ENCODE peak calls at places on chromosomes 6 and 20, in six cellular contexts. U is GM23248, F is GM23338, Y is PC-3, C is PC-9, M is MM.1S. I is an unnamed sample. For H3F3A, the result is how much of the 10 kb centered on the place peaks cover.

GRCh38 chr6:154548130-154548830 is 37.8 kb upstream of the CNKSR3 start:
- DNase-seq in U (no peak), F (no peak), Y (no peak), C (no peak), M (no peak), I (no peak)

GRCh38 chr6:93176070-93176469 is 243.3 kb downstream of the EPHA7 start:
- DNase-seq in U (no peak), F (peak), Y (no peak), C (no peak), M (peak), I (no peak)

GRCh38 chr20:14597206-14597715 is 259.8 kb upstream of the FLRT3 start:
- DNase-seq in U (no peak), F (no peak), Y (no peak), C (no peak), M (no peak), I (no peak)

GRCh38 chr20:58511364-58511763 is 3.8 kb downstream of the APCDD1L start:
- DNase-seq in U (peak), F (no peak), Y (no peak), C (peak), M (no peak), I (no peak)

GRCh38 chr20:61251529-61252393 is at the start of gene CDH4:
- DNase-seq in U (peak), F (peak), Y (no peak), C (no peak), M (no peak), I (peak)

GRCh38 chr6:45590751-45591184 is 213.0 kb upstream of the SUPT3H start:
- DNase-seq in U (no peak), F (no peak), Y (peak), C (no peak), M (no peak), I (no peak)

GRCh38 chr20:17369506-17369905 is 142.7 kb downstream of the PCSK2 start:
- DNase-seq in U (no peak), F (no peak), Y (no peak), C (no peak), M (no peak), I (no peak)

GRCh38 chr6:24861934-24862333 is 63.2 kb upstream of the ARMH2 start:
- DNase-seq in U (no peak), F (no peak), Y (no peak), C (no peak), M (peak), I (no peak)

GRCh38 chr6:98526465-98526864 is 307.9 kb upstream of the POU3F2 start:
- DNase-seq in U (no peak), F (no peak), Y (no peak), C (no peak), M (no peak), I (peak)

GRCh38 chr6:6788394-6789020 is 200.0 kb downstream of the LY86 start:
- DNase-seq in U (peak), F (peak), Y (peak), C (no peak), M (peak), I (peak)

GRCh38 chr6:31834367-31834703 is 6.8 kb downstream of the HSPA1B start:
- DNase-seq in U (peak), F (peak), Y (peak), C (peak), M (peak), I (peak)

GRCh38 chr6:17281497-17282481 is 628 bp downstream of the RBM24 start:
- DNase-seq in U (peak), F (peak), Y (no peak), C (peak), M (no peak), I (peak)

GRCh38 chr20:13265941-13266340 is 44.9 kb downstream of the ISM1 start:
- DNase-seq in U (no peak), F (peak), Y (no peak), C (no peak), M (no peak), I (no peak)

GRCh38 chr20:53642196-53643030 is 48.8 kb upstream of the ZNF217 start:
- DNase-seq in U (peak), F (peak), Y (peak), C (peak), M (peak), I (peak)

GRCh38 chr6:153207617-153208016 is 76.5 kb upstream of the RGS17 start:
- DNase-seq in U (no peak), F (no peak), Y (no peak), C (no peak), M (no peak), I (no peak)

GRCh38 chr6:142537612-142538478 is 236.0 kb downstream of the ADGRG6 start:
- DNase-seq in U (peak), F (peak), Y (peak), C (peak), M (no peak), I (no peak)

GRCh38 chr6:50718058-50718457 is 4.7 kb downstream of the TFAP2D start:
- DNase-seq in U (no peak), F (peak), Y (no peak), C (no peak), M (no peak), I (no peak)

GRCh38 chr6:50716887-50717509 is 3.7 kb downstream of the TFAP2D start:
- DNase-seq in U (no peak), F (peak), Y (no peak), C (no peak), M (no peak), I (peak)

GRCh38 chr6:50721978-50722377 is 8.7 kb downstream of the TFAP2D start:
- DNase-seq in U (no peak), F (peak), Y (no peak), C (no peak), M (no peak), I (no peak)

GRCh38 chr6:50720623-50721022 is 7.3 kb downstream of the TFAP2D start:
- DNase-seq in U (peak), F (peak), Y (peak), C (no peak), M (no peak), I (peak)

GRCh38 chr6:50718566-50718965 is 5.2 kb downstream of the TFAP2D start:
- DNase-seq in U (no peak), F (no peak), Y (no peak), C (no peak), M (no peak), I (no peak)
- TF ChIP-seq EZH2 in U (no peak), F (peak), Y (no peak), C (no peak), M (no peak), I (no peak)

DNA sequence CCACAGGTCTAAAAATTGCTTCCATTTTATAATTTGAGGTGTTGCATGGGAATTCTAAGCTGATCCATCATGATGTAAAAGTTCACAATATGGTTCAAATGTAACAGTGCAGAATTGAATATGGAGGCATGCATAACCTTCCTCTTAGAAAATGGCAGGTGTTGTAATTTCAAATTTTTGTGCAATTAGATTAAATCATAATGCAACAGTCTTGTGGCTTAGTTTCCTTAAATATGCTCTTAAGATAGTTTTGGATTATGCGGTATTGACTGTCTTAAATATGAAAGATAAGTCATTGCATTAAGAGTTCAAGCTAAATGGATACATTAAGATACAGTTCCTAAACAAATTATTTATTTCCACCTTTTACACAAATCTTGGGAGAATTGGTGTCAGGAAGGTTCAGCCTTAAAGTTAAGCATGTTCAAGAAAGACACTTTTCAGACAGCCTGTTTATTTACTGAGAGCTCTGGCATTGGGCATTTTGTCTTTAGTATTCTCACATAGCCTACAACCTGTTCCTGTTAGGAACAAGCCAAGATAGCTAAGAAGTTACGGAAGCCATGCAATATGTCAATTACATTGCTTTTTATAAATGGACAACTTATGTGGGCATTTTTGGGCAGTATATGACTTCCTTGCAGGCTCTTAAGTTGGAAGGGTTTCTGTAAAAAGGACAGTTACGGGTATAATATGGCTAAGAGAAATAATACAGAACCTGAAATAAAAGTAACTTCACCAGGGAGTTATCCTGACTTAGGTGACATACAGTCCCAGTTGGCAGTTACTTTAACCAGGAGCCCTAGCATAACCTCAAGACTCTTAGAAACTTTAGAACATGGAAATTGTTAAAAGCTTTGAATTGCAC is 9.3 kb downstream of the SRSF3 start:
- DNase-seq in U (no peak), F (no peak), Y (no peak), C (no peak), M (no peak), I (no peak)
- H3F3A ChIP-seq in U (half or more), F (half or more), Y (under half), C (half or more), M (half or more), I (half or more)

GRCh38 chr20:60212695-60213094 is 254.5 kb downstream of the CDH26 start:
- DNase-seq in U (no peak), F (no peak), Y (no peak), C (no peak), M (no peak), I (no peak)
- H3K4me2 ChIP-seq in U (no peak), F (no peak), Y (no peak), C (no peak), M (no peak), I (no peak)

GRCh38 chr6:108166664-108167448 is 1.0 kb downstream of the NR2E1 start:
- DNase-seq in U (no peak), F (peak), Y (no peak), C (no peak), M (no peak), I (peak)
- TF ChIP-seq EZH2 in U (peak), F (peak), Y (no peak), C (no peak), M (no peak), I (peak)

GRCh38 chr20:32036716-32037355 is 15.2 kb upstream of the HCK start:
- DNase-seq in U (peak), F (no peak), Y (no peak), C (no peak), M (no peak), I (no peak)
- H3F3A ChIP-seq in U (under half), F (under half), Y (under half), C (under half), M (under half), I (under half)

DNA sequence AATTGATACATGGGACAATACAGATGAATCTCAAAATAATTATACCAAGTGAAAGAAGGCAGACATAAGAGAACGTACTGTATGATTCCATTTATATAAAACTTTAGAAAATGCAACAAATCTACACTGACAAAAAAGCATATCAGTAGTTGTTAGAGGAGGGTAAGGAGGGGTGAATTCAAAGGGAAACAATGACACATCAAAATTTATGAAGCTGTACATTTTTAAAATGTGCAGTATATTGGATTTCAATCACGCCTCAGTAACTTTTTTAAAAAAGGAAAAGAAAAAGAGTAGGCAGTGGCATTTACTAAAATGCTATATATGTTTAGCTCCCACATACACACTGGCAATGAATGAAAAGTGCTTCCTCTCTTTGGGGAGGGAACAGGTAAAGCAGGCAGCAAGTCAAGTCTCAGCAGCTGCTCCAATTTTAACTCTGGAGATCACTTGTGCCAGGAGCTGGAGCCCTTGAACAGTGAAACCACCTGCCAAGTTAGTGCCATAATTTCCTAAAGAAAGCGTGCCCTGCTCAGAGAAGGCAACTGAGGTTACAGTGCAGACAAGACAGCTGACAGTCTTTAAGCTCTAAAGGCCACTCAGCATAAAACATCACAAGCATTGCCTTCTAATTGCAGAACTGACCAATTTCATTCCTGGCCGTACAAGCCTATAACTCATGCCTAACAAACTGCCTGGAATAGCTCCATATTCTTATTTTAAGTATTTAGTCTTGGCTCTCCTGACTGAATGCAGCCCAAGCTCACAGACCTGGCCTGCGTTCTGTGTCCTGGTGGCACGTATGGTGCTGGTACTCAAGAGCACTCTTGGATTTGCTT is 10.9 kb downstream of the FKBP1A start:
- DNase-seq in U (peak), F (no peak), Y (no peak), C (no peak), M (no peak), I (no peak)
- H3K4me2 ChIP-seq in U (peak), F (no peak), Y (peak), C (no peak), M (no peak), I (no peak)

I was measured in neural progenitor cell.